ENCODE peak calls at places on chromosomes 4 and X, in nine cellular contexts. S is CD4-positive, alpha-beta memory T cell; L is aorta; O is heart left ventricle; B is cardiac muscle cell; E is uterus; F is fibroblast of lung; X is OCI-LY7; J is mucosa of descending colon. K is an unnamed sample. For H3K9me3, the result is how much of the 10 kb centered on the place peaks cover.

GRCh38 chrX:45172890-45173289 is 27.8 kb downstream of the DIPK2B start:
- DNase-seq in L (no peak), E (no peak), J (no peak), B (peak), S (no peak), F (peak), O (no peak), X (no peak), K (peak)

GRCh38 chr4:140296871-140297570 is 76.4 kb upstream of the SCOC start:
- DNase-seq in F (peak), E (peak), X (no peak), S (no peak), B (no peak), L (no peak), J (no peak), O (no peak), K (no peak)

GRCh38 chr4:3041192-3042142 is 32.9 kb downstream of the HTT-AS start:
- DNase-seq in E (no peak), O (peak), F (peak), X (peak), S (peak), J (peak), B (peak), L (peak), K (peak)

GRCh38 chr4:168408620-168409019 is 71.7 kb downstream of the DDX60L start:
- DNase-seq in O (peak), X (no peak), L (peak), F (peak), E (peak), B (peak), S (no peak), J (peak), K (no peak)

GRCh38 chrX:117376460-117376859 is 740.1 kb downstream of the KLHL13 start:
- DNase-seq in O (no peak), S (no peak), E (no peak), F (no peak), B (no peak), J (no peak), X (no peak), L (no peak), K (no peak)

GRCh38 chr4:75289843-75290616 is 224.2 kb downstream of the RCHY1 start:
- DNase-seq in L (no peak), F (no peak), E (no peak), B (peak), X (peak), O (no peak), J (peak), S (no peak), K (peak)

GRCh38 chrX:153649178-153649914 is 2.3 kb downstream of the DUSP9 start:
- DNase-seq in O (no peak), S (peak), E (peak), L (peak), J (peak), X (peak), F (no peak), B (peak), K (peak)

GRCh38 chr4:150363721-150364688 is 217.9 kb upstream of the MAB21L2 start:
- DNase-seq in S (no peak), L (no peak), E (no peak), B (no peak), X (no peak), O (no peak), J (no peak), F (peak), K (no peak)

DNA sequence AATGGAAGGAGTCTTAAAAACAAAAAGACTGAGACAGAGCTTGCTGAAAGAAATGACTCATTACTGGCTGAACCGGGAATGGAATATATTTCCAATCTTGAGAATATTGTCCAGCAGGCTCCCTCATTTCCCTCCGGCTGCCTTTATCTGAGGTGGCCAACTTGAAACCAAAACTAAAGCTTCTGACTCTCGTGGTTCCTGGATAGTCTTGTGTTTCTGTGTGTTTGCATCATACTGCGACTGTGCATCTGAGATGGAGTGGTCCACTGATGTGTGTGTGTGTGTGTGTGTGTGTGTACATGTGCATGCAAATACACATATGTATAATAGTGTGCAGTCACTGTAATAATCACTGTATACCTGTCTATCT is 145.6 kb upstream of the SCML1 start:
- DNase-seq in O (no peak), B (peak), X (no peak), J (no peak), E (no peak), F (peak), L (no peak), S (no peak), K (no peak)
- H3K4me3 ChIP-seq in O (no peak), B (no peak), X (no peak), J (no peak), E (peak), F (peak), L (peak), S (no peak), K (no peak)

GRCh38 chr4:288891-289290 is 16.4 kb downstream of the ZNF732 start:
- DNase-seq in J (no peak), S (no peak), E (no peak), B (peak), X (no peak), F (peak), O (no peak), L (no peak), K (no peak)
- H3K9me3 ChIP-seq in J (under half), S (under half), E (under half), B (under half), X (under half), F (under half), O (under half), L (under half), K (under half)

GRCh38 chr4:23212558-23212957 is 519.8 kb downstream of the GBA3 start:
- DNase-seq in F (peak), B (no peak), X (no peak), S (no peak), L (no peak), J (no peak), O (no peak), E (no peak), K (no peak)

GRCh38 chr4:23213198-23213597 is 520.5 kb downstream of the GBA3 start:
- DNase-seq in S (no peak), F (peak), B (no peak), X (no peak), O (no peak), L (no peak), E (no peak), J (no peak), K (no peak)
- H3K4me3 ChIP-seq in S (no peak), F (no peak), B (no peak), X (no peak), O (no peak), L (no peak), E (no peak), J (no peak), K (no peak)

DNA sequence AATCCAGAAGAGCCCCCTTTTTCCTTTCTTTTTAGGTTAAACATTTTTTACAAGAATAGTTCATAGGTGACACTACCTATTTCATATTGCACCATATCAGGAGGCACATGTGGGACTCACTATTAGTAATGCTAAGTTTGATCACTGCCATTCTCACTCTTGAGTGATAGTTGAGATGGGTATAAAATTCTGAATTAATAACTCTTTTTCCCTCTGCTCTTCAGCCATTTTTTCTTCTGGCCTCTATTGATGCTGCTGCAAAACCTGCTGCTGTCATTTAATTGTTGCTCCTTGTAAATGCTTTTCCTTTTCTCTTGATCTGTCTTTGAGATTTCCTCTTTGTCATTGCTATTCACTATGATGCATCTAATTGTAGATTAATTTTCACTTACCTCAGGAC is 482.0 kb downstream of the MID1IP1 start:
- DNase-seq in J (no peak), S (no peak), B (no peak), F (no peak), O (no peak), E (no peak), L (no peak), X (no peak), K (no peak)
- H3K9me3 ChIP-seq in J (under half), S (under half), B (under half), F (under half), O (under half), E (under half), L (under half), X (under half), K (under half)

K was measured in Karpas-422.